ENCODE peak calls at places on chromosomes 13 and 19, in eight cellular contexts. T, N, Y, F, W, C, Q and O are unnamed samples.

GRCh38 chr13:24267283-24267682 is 42.1 kb upstream of the C1QTNF9 start:
- DNase-seq in N (no peak), Q (peak; percentile 42), W (peak; percentile 65), C (no peak), F (no peak), Y (no peak), T (no peak), O (peak; percentile 43)

GRCh38 chr13:75250526-75251183 is 231.3 kb downstream of the TBC1D4 start:
- DNase-seq in C (peak; percentile 35), N (no peak), Q (peak; percentile 86), T (no peak), F (no peak), Y (no peak), W (peak; percentile 87), O (no peak)

GRCh38 chr13:98495627-98496238 is 81.2 kb downstream of the STK24 start:
- DNase-seq in Q (peak; percentile 34), F (no peak), N (no peak), Y (no peak), W (peak; percentile 64), C (no peak), T (no peak), O (no peak)

GRCh38 chr13:57345526-57345925 is 178.5 kb downstream of the PRR20E start:
- DNase-seq in C (no peak), N (no peak), F (no peak), Y (no peak), W (no peak), T (no peak), Q (no peak), O (no peak)

GRCh38 chr13:90444232-90444631 is 903.3 kb upstream of the MIR17HG start:
- DNase-seq in Q (no peak), T (no peak), N (no peak), C (no peak), F (no peak), Y (no peak), W (no peak), O (no peak)

GRCh38 chr13:77330009-77330471 is 3.1 kb upstream of the MYCBP2 start:
- DNase-seq in Q (peak; percentile 42), Y (no peak), C (no peak), W (no peak), F (peak; percentile 64), N (no peak), T (no peak), O (no peak)

GRCh38 chr19:1134431-1134830 is 30.6 kb downstream of the GPX4 start:
- DNase-seq in N (no peak), F (no peak), Q (peak; percentile 42), C (no peak), T (no peak), Y (no peak), W (peak; percentile 23), O (no peak)

GRCh38 chr19:56333506-56333905 is 18.9 kb upstream of the ZSCAN5A start:
- DNase-seq in Q (peak; percentile 83), F (peak; percentile 78), W (peak; percentile 66), N (peak; percentile 61), C (peak; percentile 69), T (no peak), Y (no peak), O (no peak)

GRCh38 chr19:18173054-18173571 is 500 bp upstream of the IFI30 start:
- DNase-seq in Y (peak; percentile 87), F (no peak), N (no peak), T (peak; percentile 69), W (peak; percentile 61), Q (no peak), C (no peak), O (peak; percentile 87)

GRCh38 chr13:33349314-33349995 is 63.9 kb upstream of the STARD13 start:
- DNase-seq in Q (no peak), F (peak; percentile 1), Y (peak; percentile 52), C (no peak), N (no peak), W (peak; percentile 9), T (peak; percentile 18), O (no peak)

GRCh38 chr19:17402982-17403855 is 2.2 kb downstream of the BST2 start:
- DNase-seq in C (no peak), W (no peak), F (peak; percentile 19), T (peak; percentile 44), Y (no peak), Q (peak; percentile 46), N (peak; percentile 89), O (no peak)

GRCh38 chr13:92938481-92939020 is 288.1 kb upstream of the GPC6 start:
- DNase-seq in C (no peak), T (no peak), F (no peak), Y (no peak), W (no peak), N (no peak), Q (no peak), O (no peak)

GRCh38 chr19:39704181-39705044 is at the start of gene LGALS14:
- DNase-seq in W (no peak), N (no peak), C (no peak), F (no peak), Q (no peak), T (no peak), Y (no peak), O (no peak)

GRCh38 chr19:55101261-55101660 is 16.2 kb downstream of the PPP1R12C start:
- DNase-seq in F (no peak), N (no peak), Y (peak; percentile 12), T (no peak), Q (no peak), C (no peak), W (no peak), O (no peak)

GRCh38 chr19:16470541-16470910 is 1.2 kb downstream of the EPS15L1 start:
- DNase-seq in Q (no peak), F (no peak), T (no peak), Y (no peak), C (no peak), W (no peak), N (peak; percentile 70), O (no peak)

GRCh38 chr19:18677156-18677555 is 6.3 kb upstream of the CRTC1 start:
- DNase-seq in N (no peak), T (no peak), C (no peak), Y (no peak), F (no peak), Q (no peak), W (no peak), O (no peak)

GRCh38 chr19:19429361-19429760 is 23.9 kb downstream of the GATAD2A start:
- DNase-seq in C (no peak), N (no peak), W (no peak), F (no peak), Y (no peak), Q (no peak), T (no peak), O (no peak)

GRCh38 chr19:42253245-42254082 is 1.5 kb downstream of the ERF start:
- DNase-seq in W (no peak), F (peak; percentile 48), Q (peak; percentile 36), C (peak; percentile 53), T (peak; percentile 68), N (peak; percentile 84), Y (peak; percentile 84), O (peak; percentile 85)

GRCh38 chr19:49469828-49470614 is 4.0 kb upstream of the FLT3LG start:
- DNase-seq in T (no peak), Y (peak; percentile 87), F (peak; percentile 74), Q (no peak), C (peak; percentile 27), W (no peak), N (peak; percentile 55), O (peak; percentile 88)

GRCh38 chr19:19410553-19411550 is 5.4 kb downstream of the GATAD2A start:
- DNase-seq in F (no peak), N (no peak), Y (no peak), T (no peak), W (no peak), C (no peak), Q (no peak), O (no peak)